ENCODE peak calls at places on chromosomes 3 and 15, in nine cellular contexts. P is A549, Z is GM12878, T is HepG2, W is HCT116, Y is SK-N-SH, J is K562, E is endothelial cell of umbilical vein, F is H1. R is an unnamed sample.

GRCh38 chr3:158106773-158107461 is 697 bp upstream of the SHOX2 start:
- DNase-seq in E (peak; percentile 35), W (no peak), F (no peak), P (peak; percentile 44), Z (no peak), J (no peak), Y (peak; percentile 63), T (no peak), R (no peak)

GRCh38 chr3:11283126-11283478 is 10.9 kb downstream of the ATG7 start:
- DNase-seq in J (no peak), W (no peak), E (no peak), F (no peak), Z (no peak), P (no peak), Y (no peak), T (no peak), R (peak; percentile 50)

GRCh38 chr3:197456271-197457091 is 99.3 kb downstream of the BDH1 start:
- DNase-seq in E (peak; percentile 77), Y (no peak), P (peak; percentile 35), J (peak; percentile 53), T (peak; percentile 69), W (peak; percentile 54), F (peak; percentile 34), Z (no peak), R (peak; percentile 67)

GRCh38 chr3:190577225-190577624 is 63.3 kb downstream of the IL1RAP start:
- DNase-seq in E (no peak), F (no peak), W (no peak), J (no peak), Z (no peak), Y (no peak), P (no peak), T (no peak), R (no peak)

GRCh38 chr3:89419647-89420141 is 312.3 kb downstream of the EPHA3 start:
- DNase-seq in J (no peak), P (no peak), Z (no peak), F (no peak), T (no peak), E (no peak), W (no peak), Y (no peak), R (no peak)

GRCh38 chr15:48190932-48191573 is 412 bp upstream of the CTXN2 start:
- DNase-seq in T (peak; percentile 30), P (peak; percentile 26), J (no peak), E (peak; percentile 65), Y (peak; percentile 27), Z (no peak), F (no peak), W (no peak), R (peak; percentile 45)

GRCh38 chr15:60399931-60400330 is 2.1 kb upstream of the ANXA2 start:
- DNase-seq in Z (no peak), J (no peak), Y (no peak), F (no peak), T (no peak), P (no peak), E (peak; percentile 56), W (no peak), R (no peak)

GRCh38 chr3:148158210-148158609 is 539.5 kb upstream of the AGTR1 start:
- DNase-seq in Z (no peak), W (no peak), T (no peak), P (peak; percentile 26), Y (no peak), J (no peak), E (peak; percentile 80), F (no peak), R (no peak)

GRCh38 chr15:78047631-78048409 is 29.7 kb downstream of the TBC1D2B start:
- DNase-seq in P (no peak), T (no peak), J (no peak), E (peak; percentile 45), Z (no peak), F (no peak), W (no peak), Y (no peak), R (peak; percentile 98)

DNA sequence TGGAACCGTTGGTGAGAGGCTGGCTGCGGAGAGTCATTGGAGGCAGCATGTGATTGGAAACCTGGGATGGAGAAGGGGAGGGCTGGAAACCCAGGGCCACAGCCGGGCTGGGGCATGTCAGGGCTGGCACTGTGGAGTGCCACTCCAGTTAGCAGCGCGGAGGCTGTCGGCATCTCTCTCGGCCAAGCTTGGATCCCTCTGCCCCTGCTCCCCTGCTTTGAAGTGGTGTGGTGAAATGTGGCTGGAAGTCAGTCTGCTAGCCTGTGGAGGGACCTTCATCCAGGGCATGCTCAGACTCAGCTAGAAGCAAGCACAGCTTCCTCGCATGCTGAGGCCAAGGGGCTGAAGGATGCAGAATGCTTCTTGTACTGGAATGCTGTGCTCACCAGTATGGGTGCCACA is 13.5 kb downstream of the SLCO3A1 start:
- DNase-seq in E (no peak), J (no peak), P (no peak), T (no peak), F (no peak), Y (no peak), W (no peak), Z (no peak), R (no peak)
- TF ChIP-seq MAX in E (no peak), J (no peak), P (no peak), T (no peak), F (no peak), Y (no peak), W (peak; percentile 39), Z (no peak), R (no peak)

GRCh38 chr15:26939398-26939797 is 31.6 kb upstream of the GABRG3 start:
- DNase-seq in P (no peak), T (no peak), W (no peak), J (no peak), Y (peak; percentile 47), Z (no peak), F (no peak), E (no peak), R (no peak)
- H3K4me3 ChIP-seq in P (no peak overlapping the region), T (no peak overlapping the region), W (no peak overlapping the region), J (no peak overlapping the region), Y (no peak overlapping the region), Z (no peak overlapping the region), F (no peak overlapping the region), E (no peak overlapping the region), R (no peak overlapping the region)

DNA sequence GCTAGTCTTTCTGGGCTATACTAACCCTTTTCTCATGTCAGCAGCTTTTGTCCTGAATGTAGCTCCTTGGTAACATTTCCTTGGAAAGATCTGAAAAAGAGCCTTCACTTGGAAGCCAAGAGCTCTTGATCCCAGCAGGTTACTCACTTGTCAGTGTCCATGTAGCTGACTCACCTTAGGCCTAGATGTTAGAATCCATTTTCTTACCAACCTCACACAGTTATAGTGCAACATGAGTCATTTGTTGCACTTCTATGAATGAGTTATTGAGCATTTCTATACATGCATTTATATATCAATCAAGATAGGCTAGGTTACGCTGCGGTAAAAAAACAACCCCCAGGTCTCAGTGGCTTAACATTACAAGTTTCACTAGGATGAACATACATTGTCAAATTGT is 106.8 kb upstream of the SLC7A14 start:
- DNase-seq in Z (no peak), J (no peak), F (no peak), Y (no peak), T (no peak), P (no peak), W (no peak), E (no peak), R (no peak)
- TF ChIP-seq MAX in Z (no peak), J (no peak), F (no peak), Y (no peak), T (no peak), P (no peak), W (no peak), E (no peak), R (no peak)

GRCh38 chr3:101513419-101513986 is 491 bp upstream of the SENP7 start:
- DNase-seq in J (no peak), T (no peak), Y (no peak), P (no peak), F (no peak), Z (no peak), W (no peak), E (no peak), R (peak; percentile 1)

GRCh38 chr3:101512521-101513418 is at the start of gene SENP7:
- DNase-seq in E (peak; percentile 86), F (peak; percentile 53), W (peak; percentile 56), J (peak; percentile 88), Y (peak; percentile 89), Z (peak; percentile 48), P (peak; percentile 85), T (peak; percentile 71), R (peak; percentile 83)

GRCh38 chr3:101509811-101510210 is 3.2 kb downstream of the SENP7 start:
- DNase-seq in J (no peak), W (no peak), F (no peak), P (no peak), Z (no peak), Y (no peak), T (no peak), E (peak; percentile 19), R (no peak)

DNA sequence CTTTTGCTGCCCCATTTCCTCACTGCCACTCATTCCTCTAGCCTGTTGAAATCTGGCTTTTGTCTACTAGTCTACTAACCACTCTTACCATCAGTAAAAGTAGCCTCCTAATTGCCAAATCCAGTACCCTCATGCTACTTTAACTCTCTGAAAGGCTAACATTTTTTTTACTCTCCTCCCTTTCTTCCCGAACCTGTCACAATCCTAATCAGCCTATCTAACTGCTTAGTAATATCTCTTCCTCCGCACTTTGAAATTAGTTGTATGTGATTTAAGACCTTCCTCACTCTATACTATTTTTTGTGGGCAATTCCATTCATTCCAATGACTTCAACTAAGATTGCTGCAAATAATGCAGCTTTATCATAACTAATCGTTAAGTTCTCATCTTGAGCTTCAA is 3.7 kb downstream of the SENP7 start:
- DNase-seq in Z (no peak), Y (no peak), T (no peak), W (no peak), F (no peak), P (no peak), J (no peak), E (no peak), R (no peak)
- H3K4me3 ChIP-seq in Z (no peak overlapping the region), Y (no peak overlapping the region), T (no peak overlapping the region), W (no peak overlapping the region), F (no peak overlapping the region), P (no peak overlapping the region), J (no peak overlapping the region), E (no peak overlapping the region), R (no peak overlapping the region)

DNA sequence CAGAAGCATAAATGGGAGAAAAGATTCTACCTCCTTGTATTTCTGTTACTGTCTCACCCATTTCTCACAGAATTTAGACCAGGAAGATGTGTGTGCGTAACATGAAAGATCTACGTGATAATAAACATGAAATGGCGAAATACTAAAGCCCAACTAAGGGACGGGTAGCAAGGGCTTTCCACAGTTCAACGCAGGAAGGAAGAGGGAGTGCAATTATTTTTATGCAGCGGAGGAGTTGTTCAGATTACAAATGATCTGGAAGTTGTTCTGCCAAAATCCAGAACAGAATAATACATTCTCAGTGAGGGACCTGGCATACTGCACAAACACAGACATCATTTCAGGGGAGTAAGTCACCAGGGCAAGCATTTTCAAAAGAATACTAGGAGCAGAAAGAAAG is 133.7 kb upstream of the RAP2B start:
- DNase-seq in Y (no peak), F (no peak), Z (no peak), E (peak; percentile 52), W (no peak), P (no peak), T (no peak), J (no peak), R (peak; percentile 29)
- TF ChIP-seq MAX in Y (no peak), F (no peak), Z (no peak), E (no peak), W (no peak), P (no peak), T (no peak), J (no peak), R (no peak)

GRCh38 chr3:186933801-186934200 is 3.5 kb downstream of the ST6GAL1 start:
- DNase-seq in F (no peak), E (no peak), P (no peak), Y (no peak), T (no peak), J (no peak), W (no peak), Z (no peak), R (peak; percentile 30)
- H3K4me3 ChIP-seq in F (no peak overlapping the region), E (no peak overlapping the region), P (no peak overlapping the region), Y (no peak overlapping the region), T (no peak overlapping the region), J (no peak overlapping the region), W (no peak overlapping the region), Z (peak overlapping the region; percentile 96), R (no peak overlapping the region)

R was measured in NB4.